ENCODE peak calls at places on chromosomes 2 and 18, in seven cellular contexts. J is frontal cortex; W is stromal cell of bone marrow; Y is activated T-cell treated with anti-CD3 and anti-CD28 coated beads for 1 hour; T is chondrocyte; Z is CD8-positive, alpha-beta memory T cell; H is HTR-8/SVneo. P is an unnamed sample.

GRCh38 chr2:229582151-229582550 is 132.2 kb downstream of the DNER start:
- DNase-seq in J (no peak), W (no peak), Y (no peak), T (no peak), Z (no peak), H (no peak), P (no peak)

GRCh38 chr18:74248189-74248975 is 43.4 kb downstream of the CYB5A start:
- DNase-seq in J (no peak), W (no peak), Y (no peak), T (no peak), Z (no peak), H (no peak), P (no peak)

GRCh38 chr2:121038831-121039230 is 246.2 kb downstream of the TFCP2L1 start:
- DNase-seq in J (no peak), W (no peak), Y (no peak), T (no peak), Z (no peak), H (peak; percentile 49), P (no peak)

GRCh38 chr2:108194409-108195132 is 45.2 kb upstream of the SULT1C3 start:
- DNase-seq in J (no peak), W (no peak), Y (no peak), T (no peak), Z (no peak), H (no peak), P (no peak)

GRCh38 chr18:67864677-67865340 is 348.3 kb upstream of the DSEL start:
- DNase-seq in J (no peak), W (peak; percentile 72), Y (no peak), T (no peak), Z (no peak), H (no peak), P (no peak)

GRCh38 chr2:234308814-234309195 is 188.1 kb downstream of the ARL4C start:
- DNase-seq in J (no peak), W (peak; percentile 96), Y (peak; percentile 39), T (no peak), Z (peak; percentile 78), H (peak; percentile 26), P (no peak)

GRCh38 chr2:216474925-216475670 is 23.5 kb upstream of the RPL37A start:
- DNase-seq in J (no peak), W (no peak), Y (no peak), T (no peak), Z (peak; percentile 14), H (no peak), P (no peak)

GRCh38 chr2:174344716-174345472 is 10.1 kb downstream of the SP9 start:
- DNase-seq in J (no peak), W (no peak), Y (no peak), T (no peak), Z (no peak), H (no peak), P (no peak)

GRCh38 chr2:196592331-196592911 is 47.1 kb upstream of the CCDC150 start:
- DNase-seq in J (no peak), W (no peak), Y (no peak), T (no peak), Z (no peak), H (peak; percentile 13), P (no peak)

GRCh38 chr18:32010124-32010745 is 8.4 kb upstream of the RNF125 start:
- DNase-seq in J (no peak), W (no peak), Y (no peak), T (no peak), Z (no peak), H (no peak), P (no peak)

GRCh38 chr2:241195506-241196130 is 7.1 kb downstream of the ANO7 start:
- DNase-seq in J (no peak), W (no peak), Y (no peak), T (no peak), Z (no peak), H (no peak), P (no peak)

GRCh38 chr2:27723372-27724144 is 48.0 kb upstream of the MRPL33 start:
- DNase-seq in J (peak; percentile 68), W (peak; percentile 63), Y (no peak), T (no peak), Z (peak; percentile 15), H (peak; percentile 82), P (no peak)

GRCh38 chr2:11822746-11823411 is 76.4 kb downstream of the LPIN1 start:
- DNase-seq in J (no peak), W (no peak), Y (no peak), T (no peak), Z (no peak), H (no peak), P (no peak)

GRCh38 chr2:185219981-185220380 is 518.6 kb upstream of the FSIP2 start:
- DNase-seq in J (no peak), W (no peak), Y (no peak), T (no peak), Z (no peak), H (peak; percentile 1), P (no peak)

GRCh38 chr18:7064346-7064745 is 53.3 kb downstream of the LAMA1 start:
- DNase-seq in J (no peak), W (no peak), Y (no peak), T (no peak), Z (no peak), H (no peak), P (no peak)

GRCh38 chr2:124315221-124315880 is 290.3 kb downstream of the CNTNAP5 start:
- DNase-seq in J (no peak), W (no peak), Y (no peak), T (no peak), Z (no peak), H (no peak), P (no peak)

GRCh38 chr2:210517169-210517693 is 39.2 kb upstream of the CPS1 start:
- DNase-seq in J (no peak), W (no peak), Y (no peak), T (no peak), Z (no peak), H (no peak), P (no peak)

P was measured in RWPE2.